ENCODE peak calls at places on chromosomes 6 and 20, in eight cellular contexts. One of them, this sample, is unnamed.

GRCh38 chr6:170295519-170296422 is 4.9 kb upstream of the DLL1 start:
- DNase-seq in glutamatergic neuron: peak
- DNase-seq in cardiac fibroblast: no peak
- DNase-seq in fibroblast of pulmonary artery: no peak
- DNase-seq in heart right ventricle: no peak
- DNase-seq in tibial artery: no peak
- DNase-seq in choroid plexus epithelial cell: no peak
- DNase-seq in omental fat pad: no peak
- DNase-seq in this sample: peak

GRCh38 chr6:6796818-6797217 is 208.3 kb downstream of the LY86 start:
- DNase-seq in tibial artery: no peak
- DNase-seq in glutamatergic neuron: no peak
- DNase-seq in heart right ventricle: no peak
- DNase-seq in omental fat pad: no peak
- DNase-seq in fibroblast of pulmonary artery: no peak
- DNase-seq in cardiac fibroblast: no peak
- DNase-seq in choroid plexus epithelial cell: no peak
- DNase-seq in this sample: no peak

GRCh38 chr6:55825402-55826051 is 49.9 kb downstream of the BMP5 start:
- DNase-seq in heart right ventricle: peak
- DNase-seq in choroid plexus epithelial cell: peak
- DNase-seq in tibial artery: no peak
- DNase-seq in cardiac fibroblast: peak
- DNase-seq in omental fat pad: no peak
- DNase-seq in glutamatergic neuron: no peak
- DNase-seq in fibroblast of pulmonary artery: peak
- DNase-seq in this sample: no peak

GRCh38 chr6:154243793-154244768 is 112.5 kb downstream of the IPCEF1 start:
- DNase-seq in choroid plexus epithelial cell: peak
- DNase-seq in cardiac fibroblast: no peak
- DNase-seq in tibial artery: no peak
- DNase-seq in omental fat pad: no peak
- DNase-seq in fibroblast of pulmonary artery: no peak
- DNase-seq in heart right ventricle: no peak
- DNase-seq in glutamatergic neuron: no peak
- DNase-seq in this sample: no peak

GRCh38 chr20:50271674-50272412 is 81.2 kb downstream of the CEBPB start:
- DNase-seq in cardiac fibroblast: no peak
- DNase-seq in omental fat pad: no peak
- DNase-seq in fibroblast of pulmonary artery: no peak
- DNase-seq in tibial artery: peak
- DNase-seq in glutamatergic neuron: no peak
- DNase-seq in choroid plexus epithelial cell: no peak
- DNase-seq in heart right ventricle: no peak
- DNase-seq in this sample: no peak

GRCh38 chr6:48236375-48236774 is 125.4 kb upstream of the PTCHD4 start:
- DNase-seq in omental fat pad: no peak
- DNase-seq in tibial artery: no peak
- DNase-seq in choroid plexus epithelial cell: no peak
- DNase-seq in fibroblast of pulmonary artery: no peak
- DNase-seq in glutamatergic neuron: no peak
- DNase-seq in heart right ventricle: no peak
- DNase-seq in cardiac fibroblast: no peak
- DNase-seq in this sample: no peak

GRCh38 chr6:167997642-167998041 is at the start of gene KIF25:
- DNase-seq in choroid plexus epithelial cell: no peak
- DNase-seq in glutamatergic neuron: no peak
- DNase-seq in heart right ventricle: no peak
- DNase-seq in cardiac fibroblast: no peak
- DNase-seq in omental fat pad: no peak
- DNase-seq in tibial artery: no peak
- DNase-seq in fibroblast of pulmonary artery: no peak
- DNase-seq in this sample: no peak

GRCh38 chr6:84410377-84410776 is 182.9 kb upstream of the CEP162 start:
- DNase-seq in glutamatergic neuron: no peak
- DNase-seq in cardiac fibroblast: no peak
- DNase-seq in heart right ventricle: no peak
- DNase-seq in omental fat pad: no peak
- DNase-seq in tibial artery: no peak
- DNase-seq in choroid plexus epithelial cell: no peak
- DNase-seq in fibroblast of pulmonary artery: no peak
- DNase-seq in this sample: no peak

GRCh38 chr6:45946887-45947286 is 68.8 kb downstream of the CLIC5 start:
- DNase-seq in choroid plexus epithelial cell: peak
- DNase-seq in cardiac fibroblast: peak
- DNase-seq in glutamatergic neuron: no peak
- DNase-seq in omental fat pad: no peak
- DNase-seq in heart right ventricle: no peak
- DNase-seq in tibial artery: no peak
- DNase-seq in fibroblast of pulmonary artery: peak
- DNase-seq in this sample: no peak

GRCh38 chr6:147676896-147677295 is 168.4 kb downstream of the SAMD5 start:
- DNase-seq in fibroblast of pulmonary artery: no peak
- DNase-seq in heart right ventricle: no peak
- DNase-seq in tibial artery: no peak
- DNase-seq in cardiac fibroblast: no peak
- DNase-seq in omental fat pad: no peak
- DNase-seq in glutamatergic neuron: no peak
- DNase-seq in choroid plexus epithelial cell: no peak
- DNase-seq in this sample: no peak

GRCh38 chr6:147675281-147675680 is 166.8 kb downstream of the SAMD5 start:
- DNase-seq in fibroblast of pulmonary artery: peak
- DNase-seq in glutamatergic neuron: no peak
- DNase-seq in choroid plexus epithelial cell: no peak
- DNase-seq in tibial artery: no peak
- DNase-seq in omental fat pad: no peak
- DNase-seq in cardiac fibroblast: peak
- DNase-seq in heart right ventricle: no peak
- DNase-seq in this sample: no peak

GRCh38 chr6:147677647-147678046 is 169.2 kb downstream of the SAMD5 start:
- DNase-seq in cardiac fibroblast: no peak
- DNase-seq in tibial artery: no peak
- DNase-seq in heart right ventricle: no peak
- DNase-seq in omental fat pad: no peak
- DNase-seq in choroid plexus epithelial cell: no peak
- DNase-seq in glutamatergic neuron: no peak
- DNase-seq in fibroblast of pulmonary artery: no peak
- DNase-seq in this sample: no peak

GRCh38 chr6:147676468-147676867 is 168.0 kb downstream of the SAMD5 start:
- DNase-seq in cardiac fibroblast: no peak
- DNase-seq in fibroblast of pulmonary artery: no peak
- DNase-seq in glutamatergic neuron: no peak
- DNase-seq in choroid plexus epithelial cell: no peak
- DNase-seq in tibial artery: no peak
- DNase-seq in omental fat pad: no peak
- DNase-seq in heart right ventricle: no peak
- DNase-seq in this sample: no peak

GRCh38 chr6:147678256-147678655 is 169.8 kb downstream of the SAMD5 start:
- DNase-seq in heart right ventricle: no peak
- DNase-seq in glutamatergic neuron: no peak
- DNase-seq in fibroblast of pulmonary artery: no peak
- DNase-seq in omental fat pad: no peak
- DNase-seq in cardiac fibroblast: no peak
- DNase-seq in tibial artery: no peak
- DNase-seq in choroid plexus epithelial cell: no peak
- DNase-seq in this sample: no peak
- TF ChIP-seq CTCF in heart right ventricle: no peak
- TF ChIP-seq CTCF in glutamatergic neuron: no peak
- TF ChIP-seq CTCF in fibroblast of pulmonary artery: no peak
- TF ChIP-seq CTCF in omental fat pad: no peak
- TF ChIP-seq CTCF in cardiac fibroblast: no peak
- TF ChIP-seq CTCF in tibial artery: no peak
- TF ChIP-seq CTCF in choroid plexus epithelial cell: no peak
- TF ChIP-seq CTCF in this sample: no peak

GRCh38 chr6:150606258-150607043 is 6.8 kb downstream of the PLEKHG1 start:
- DNase-seq in tibial artery: no peak
- DNase-seq in cardiac fibroblast: no peak
- DNase-seq in fibroblast of pulmonary artery: no peak
- DNase-seq in omental fat pad: no peak
- DNase-seq in glutamatergic neuron: no peak
- DNase-seq in choroid plexus epithelial cell: no peak
- DNase-seq in heart right ventricle: no peak
- DNase-seq in this sample: no peak
- TF ChIP-seq CTCF in tibial artery: no peak
- TF ChIP-seq CTCF in cardiac fibroblast: no peak
- TF ChIP-seq CTCF in fibroblast of pulmonary artery: no peak
- TF ChIP-seq CTCF in omental fat pad: no peak
- TF ChIP-seq CTCF in glutamatergic neuron: no peak
- TF ChIP-seq CTCF in choroid plexus epithelial cell: no peak
- TF ChIP-seq CTCF in heart right ventricle: no peak
- TF ChIP-seq CTCF in this sample: no peak

GRCh38 chr6:119348308-119349040 is 1.1 kb downstream of the MAN1A1 start:
- DNase-seq in fibroblast of pulmonary artery: no peak
- DNase-seq in omental fat pad: no peak
- DNase-seq in heart right ventricle: peak
- DNase-seq in tibial artery: peak
- DNase-seq in choroid plexus epithelial cell: peak
- DNase-seq in cardiac fibroblast: no peak
- DNase-seq in glutamatergic neuron: peak
- DNase-seq in this sample: peak
- TF ChIP-seq CTCF in fibroblast of pulmonary artery: no peak
- TF ChIP-seq CTCF in omental fat pad: no peak
- TF ChIP-seq CTCF in heart right ventricle: no peak
- TF ChIP-seq CTCF in tibial artery: no peak
- TF ChIP-seq CTCF in choroid plexus epithelial cell: no peak
- TF ChIP-seq CTCF in cardiac fibroblast: no peak
- TF ChIP-seq CTCF in glutamatergic neuron: no peak
- TF ChIP-seq CTCF in this sample: no peak

GRCh38 chr6:142476446-142476845 is 174.6 kb downstream of the ADGRG6 start:
- DNase-seq in glutamatergic neuron: no peak
- DNase-seq in fibroblast of pulmonary artery: no peak
- DNase-seq in cardiac fibroblast: no peak
- DNase-seq in heart right ventricle: peak
- DNase-seq in choroid plexus epithelial cell: no peak
- DNase-seq in omental fat pad: no peak
- DNase-seq in tibial artery: no peak
- DNase-seq in this sample: no peak
- TF ChIP-seq CTCF in glutamatergic neuron: no peak
- TF ChIP-seq CTCF in fibroblast of pulmonary artery: no peak
- TF ChIP-seq CTCF in cardiac fibroblast: no peak
- TF ChIP-seq CTCF in heart right ventricle: no peak
- TF ChIP-seq CTCF in choroid plexus epithelial cell: no peak
- TF ChIP-seq CTCF in omental fat pad: no peak
- TF ChIP-seq CTCF in tibial artery: no peak
- TF ChIP-seq CTCF in this sample: no peak

DNA sequence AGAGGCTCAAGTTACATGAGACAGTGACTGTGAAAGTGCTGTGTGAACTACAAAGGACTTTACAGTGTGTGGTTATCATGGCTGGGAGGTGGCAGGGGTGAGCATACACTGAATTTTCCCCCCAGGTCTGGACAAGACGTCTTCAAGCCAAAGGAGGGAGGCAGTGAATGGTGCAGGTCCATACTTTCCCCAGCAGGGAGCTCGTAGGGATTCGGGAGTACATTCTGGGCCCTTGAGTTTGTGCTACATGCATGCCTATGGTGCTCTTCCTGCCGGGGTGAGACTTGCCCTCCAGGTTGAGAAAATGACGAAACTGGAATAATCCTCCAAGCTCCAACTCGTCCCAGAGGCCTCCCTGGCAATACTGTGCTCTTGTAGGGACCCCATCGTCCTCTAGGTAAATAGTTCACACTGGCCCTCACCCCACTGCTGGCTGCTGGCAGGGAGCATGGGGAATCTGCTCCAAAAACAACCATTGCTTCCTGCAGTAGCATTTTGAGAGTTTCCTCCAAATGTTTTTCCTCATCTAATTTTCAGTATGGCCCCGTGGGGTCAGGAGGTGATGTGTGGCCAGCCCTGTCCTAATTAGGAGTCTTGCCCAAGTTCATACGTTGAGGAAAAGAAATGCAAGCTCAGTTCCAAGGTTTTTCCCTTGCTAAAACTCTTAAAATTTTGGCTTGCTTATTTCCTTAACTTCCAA is 57.6 kb downstream of the ZNF831 start:
- DNase-seq in omental fat pad: no peak
- DNase-seq in choroid plexus epithelial cell: peak
- DNase-seq in glutamatergic neuron: no peak
- DNase-seq in heart right ventricle: peak
- DNase-seq in cardiac fibroblast: peak
- DNase-seq in tibial artery: no peak
- DNase-seq in fibroblast of pulmonary artery: peak
- DNase-seq in this sample: no peak
- TF ChIP-seq CTCF in omental fat pad: no peak
- TF ChIP-seq CTCF in choroid plexus epithelial cell: no peak
- TF ChIP-seq CTCF in glutamatergic neuron: no peak
- TF ChIP-seq CTCF in heart right ventricle: no peak
- TF ChIP-seq CTCF in cardiac fibroblast: no peak
- TF ChIP-seq CTCF in tibial artery: no peak
- TF ChIP-seq CTCF in fibroblast of pulmonary artery: peak
- TF ChIP-seq CTCF in this sample: no peak